ENCODE peak calls at places on chromosomes 5 and 9, in eight cellular contexts. U is ovary, L is cardiac muscle cell, B is OCI-LY7, A is PC-3, E is heart left ventricle, Q is IMR-90, D is MM.1S. Z is an unnamed sample.
A peak's percentile ranks its signal among the peaks of the same experiment; 100 is the strongest.

GRCh38 chr9:112487008-112487798 is 576 bp downstream of the KIAA1958 start:
- DNase-seq in U (peak; percentile 80), L (peak; percentile 66), B (peak; percentile 71), A (peak; percentile 42), E (peak; percentile 62), Q (peak; percentile 36), D (peak; percentile 56), Z (peak; percentile 53)

GRCh38 chr9:125986966-125987365 is 239.8 kb downstream of the PBX3 start:
- DNase-seq in U (no peak), L (no peak), B (no peak), A (no peak), E (no peak), Q (no peak), D (no peak), Z (no peak)

GRCh38 chr5:148583421-148583965 is 70.8 kb downstream of the HTR4 start:
- DNase-seq in U (no peak), L (no peak), B (no peak), A (peak; percentile 49), E (no peak), Q (no peak), D (no peak), Z (no peak)

GRCh38 chr5:153352685-153353219 is 137.7 kb upstream of the GRIA1 start:
- DNase-seq in U (no peak), L (peak; percentile 45), B (no peak), A (no peak), E (no peak), Q (no peak), D (peak; percentile 69), Z (no peak)

GRCh38 chr5:115450741-115451140 is 93.8 kb downstream of the FEM1C start:
- DNase-seq in U (no peak), L (no peak), B (no peak), A (no peak), E (no peak), Q (peak; percentile 92), D (no peak), Z (no peak)

GRCh38 chr5:56269216-56269927 is 36.2 kb upstream of the ANKRD55 start:
- DNase-seq in U (no peak), L (peak; percentile 68), B (peak; percentile 42), A (peak; percentile 37), E (no peak), Q (peak; percentile 75), D (peak; percentile 73), Z (peak; percentile 66)

GRCh38 chr9:93984860-93985259 is 29.7 kb upstream of the BARX1 start:
- DNase-seq in U (no peak), L (no peak), B (no peak), A (no peak), E (no peak), Q (no peak), D (no peak), Z (no peak)

GRCh38 chr5:41527201-41527779 is 16.9 kb upstream of the PLCXD3 start:
- DNase-seq in U (no peak), L (peak; percentile 71), B (no peak), A (peak; percentile 99), E (peak; percentile 87), Q (peak; percentile 98), D (no peak), Z (peak; percentile 30)

GRCh38 chr9:91724068-91724440 is 226.0 kb downstream of the ROR2 start:
- DNase-seq in U (no peak), L (no peak), B (no peak), A (no peak), E (no peak), Q (no peak), D (no peak), Z (no peak)

GRCh38 chr5:168612123-168612522 is 33.0 kb upstream of the PANK3 start:
- DNase-seq in U (no peak), L (no peak), B (no peak), A (no peak), E (no peak), Q (no peak), D (no peak), Z (no peak)

GRCh38 chr9:73264636-73265035 is 113.0 kb downstream of the ANXA1 start:
- DNase-seq in U (no peak), L (no peak), B (no peak), A (no peak), E (no peak), Q (no peak), D (no peak), Z (no peak)

GRCh38 chr5:2757563-2758311 is 6.3 kb upstream of the IRX2 start:
- DNase-seq in U (no peak), L (no peak), B (no peak), A (peak; percentile 92), E (no peak), Q (peak; percentile 22), D (no peak), Z (no peak)

GRCh38 chr5:112757468-112758208 is 20.0 kb downstream of the APC start:
- DNase-seq in U (no peak), L (peak; percentile 56), B (peak; percentile 74), A (peak; percentile 79), E (no peak), Q (peak; percentile 68), D (peak; percentile 80), Z (no peak)

GRCh38 chr5:14702238-14702839 is 37.8 kb downstream of the OTULIN start:
- DNase-seq in U (no peak), L (no peak), B (no peak), A (no peak), E (no peak), Q (no peak), D (no peak), Z (no peak)

GRCh38 chr9:99113418-99114048 is 8.6 kb downstream of the TGFBR1 start:
- DNase-seq in U (no peak), L (no peak), B (no peak), A (no peak), E (no peak), Q (no peak), D (no peak), Z (no peak)

GRCh38 chr9:99112750-99113417 is 8.0 kb downstream of the TGFBR1 start:
- DNase-seq in U (no peak), L (no peak), B (peak; percentile 72), A (no peak), E (no peak), Q (no peak), D (peak; percentile 18), Z (no peak)

GRCh38 chr9:99115947-99116543 is 11.1 kb downstream of the TGFBR1 start:
- DNase-seq in U (no peak), L (no peak), B (no peak), A (no peak), E (no peak), Q (no peak), D (no peak), Z (no peak)

GRCh38 chr9:99114049-99114440 is 9.1 kb downstream of the TGFBR1 start:
- DNase-seq in U (no peak), L (no peak), B (no peak), A (no peak), E (no peak), Q (no peak), D (no peak), Z (no peak)

GRCh38 chr9:99114846-99115500 is 10.1 kb downstream of the TGFBR1 start:
- DNase-seq in U (no peak), L (no peak), B (no peak), A (no peak), E (no peak), Q (no peak), D (no peak), Z (no peak)
- H3K4me1 ChIP-seq in U (peaks cover 8% of the 10 kb centered on the region), L (peaks cover 18% of the 10 kb centered on the region), B (peaks cover 94% of the 10 kb centered on the region), A (no peaks in the 10 kb centered on the region), E (peaks cover 39% of the 10 kb centered on the region), Q (peaks cover 16% of the 10 kb centered on the region), D (peaks cover 21% of the 10 kb centered on the region), Z (peaks cover 9% of the 10 kb centered on the region)

DNA sequence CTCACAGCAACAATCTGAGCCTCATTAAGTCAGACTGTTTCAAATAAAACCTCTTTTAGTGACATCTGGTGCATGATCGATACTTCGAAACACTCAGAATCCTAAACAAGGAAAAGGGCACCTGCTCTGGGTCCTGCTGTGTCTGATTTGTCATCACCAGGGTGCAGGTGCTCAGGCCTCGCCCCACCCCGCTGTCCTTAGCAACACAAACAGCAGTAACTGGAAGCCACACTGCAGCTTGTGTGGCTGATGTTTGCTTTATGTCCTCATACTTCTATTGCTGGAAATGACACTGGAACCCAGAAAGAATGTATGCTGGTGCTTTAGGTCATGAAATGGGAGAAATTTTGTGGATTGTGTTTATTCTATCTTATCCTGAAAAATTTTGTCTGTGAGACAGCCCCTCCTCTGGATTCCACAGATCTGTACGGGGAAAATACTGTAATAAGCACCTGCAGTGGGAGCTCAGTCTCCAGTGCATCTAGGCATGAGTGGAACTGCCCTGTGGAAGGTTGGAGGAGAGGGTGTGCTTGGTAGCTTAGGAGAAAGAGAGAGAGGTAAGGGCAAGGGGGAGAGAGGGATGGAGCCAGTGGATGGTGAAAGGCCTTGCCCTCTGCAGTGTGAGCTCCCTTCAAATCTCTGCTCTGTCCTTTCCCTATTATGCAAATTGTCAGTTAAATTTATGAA is 284.2 kb downstream of the SMARCA2 start:
- DNase-seq in U (no peak), L (no peak), B (no peak), A (peak; percentile 10), E (no peak), Q (no peak), D (no peak), Z (no peak)
- H3K9me3 ChIP-seq in U (no peaks in the 10 kb centered on the region), L (no peaks in the 10 kb centered on the region), B (no peaks in the 10 kb centered on the region), A (no peaks in the 10 kb centered on the region), E (no peaks in the 10 kb centered on the region), Q (no peaks in the 10 kb centered on the region), D (no peaks in the 10 kb centered on the region), Z (no peaks in the 10 kb centered on the region)

DNA sequence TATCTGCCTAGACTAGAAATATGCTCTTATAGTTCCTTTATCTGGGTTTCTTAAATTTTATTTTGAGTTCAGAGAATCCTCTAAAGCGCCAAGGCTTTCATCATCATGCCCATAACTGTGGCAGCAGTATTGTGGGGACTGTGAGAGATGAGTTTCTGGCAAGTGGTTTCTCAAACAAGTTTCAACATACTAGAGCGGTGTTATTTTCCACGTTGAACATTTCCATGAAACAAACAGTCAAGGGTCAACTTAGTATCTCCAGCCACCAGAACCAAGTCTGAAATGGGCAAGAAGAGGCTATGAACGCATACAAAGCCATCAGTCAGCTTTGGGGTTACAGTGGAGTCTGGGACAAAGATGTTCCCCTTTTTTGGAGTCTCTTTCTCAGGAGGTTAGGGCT is 40.3 kb downstream of the SERINC5 start:
- DNase-seq in U (no peak), L (no peak), B (no peak), A (no peak), E (no peak), Q (no peak), D (no peak), Z (no peak)
- H3K4me1 ChIP-seq in U (peaks cover 14% of the 10 kb centered on the region), L (peaks cover 58% of the 10 kb centered on the region), B (peaks cover 47% of the 10 kb centered on the region), A (peaks cover 20% of the 10 kb centered on the region), E (peaks cover 45% of the 10 kb centered on the region), Q (peaks cover 2% of the 10 kb centered on the region), D (no peaks in the 10 kb centered on the region), Z (peaks cover 9% of the 10 kb centered on the region)

GRCh38 chr5:53048248-53048647 is 59.1 kb downstream of the ITGA2 start:
- DNase-seq in U (no peak), L (no peak), B (no peak), A (no peak), E (no peak), Q (no peak), D (no peak), Z (no peak)

GRCh38 chr5:53039855-53040254 is 50.7 kb downstream of the ITGA2 start:
- DNase-seq in U (no peak), L (no peak), B (no peak), A (no peak), E (no peak), Q (no peak), D (no peak), Z (no peak)

GRCh38 chr5:53041740-53042139 is 52.6 kb downstream of the ITGA2 start:
- DNase-seq in U (no peak), L (no peak), B (no peak), A (no peak), E (no peak), Q (no peak), D (no peak), Z (no peak)

GRCh38 chr5:53041071-53041692 is 52.0 kb downstream of the ITGA2 start:
- DNase-seq in U (no peak), L (no peak), B (no peak), A (no peak), E (no peak), Q (peak; percentile 65), D (peak; percentile 80), Z (no peak)

GRCh38 chr5:53045263-53045662 is 56.1 kb downstream of the ITGA2 start:
- DNase-seq in U (no peak), L (no peak), B (no peak), A (no peak), E (no peak), Q (peak; percentile 33), D (no peak), Z (no peak)
- H3K9me3 ChIP-seq in U (no peaks in the 10 kb centered on the region), L (no peaks in the 10 kb centered on the region), B (no peaks in the 10 kb centered on the region), A (no peaks in the 10 kb centered on the region), E (no peaks in the 10 kb centered on the region), Q (no peaks in the 10 kb centered on the region), D (no peaks in the 10 kb centered on the region), Z (no peaks in the 10 kb centered on the region)

Z was measured in right cardiac atrium.